ENCODE peak calls at places on chromosomes 16 and 17, in nine cellular contexts. I is Peyer's patch, K is pancreas, T is uterus, B is gastrocnemius medialis, Y is right lobe of liver, O is heart right ventricle, Q is fibroblast of lung, M is kidney. Z is an unnamed sample.

GRCh38 chr17:83100853-83101391 is 21.5 kb downstream of the METRNL start:
- DNase-seq in I (peak; percentile 58), K (peak; percentile 49), T (no peak), B (no peak), Y (no peak), O (no peak), Q (no peak), M (peak; percentile 86), Z (no peak)

GRCh38 chr16:5504028-5504758 is 406.6 kb upstream of the EEF2KMT start:
- DNase-seq in I (no peak), K (no peak), T (no peak), B (no peak), Y (no peak), O (no peak), Q (no peak), M (peak; percentile 80), Z (no peak)

GRCh38 chr16:88322500-88322970 is 60.2 kb upstream of the ZNF469 start:
- DNase-seq in I (no peak), K (no peak), T (no peak), B (no peak), Y (no peak), O (no peak), Q (no peak), M (no peak), Z (no peak)

GRCh38 chr17:40648326-40648968 is 829 bp upstream of the SMARCE1 start:
- DNase-seq in I (no peak), K (peak; percentile 44), T (no peak), B (no peak), Y (no peak), O (peak; percentile 38), Q (peak; percentile 40), M (no peak), Z (peak; percentile 58)

GRCh38 chr17:50096092-50096491 is 941 bp downstream of the PDK2 start:
- DNase-seq in I (peak; percentile 61), K (peak; percentile 62), T (no peak), B (no peak), Y (peak; percentile 54), O (no peak), Q (no peak), M (peak; percentile 75), Z (no peak)

GRCh38 chr16:15610369-15610871 is 32.5 kb downstream of the MARF1 start:
- DNase-seq in I (no peak), K (no peak), T (no peak), B (no peak), Y (no peak), O (no peak), Q (peak; percentile 18), M (no peak), Z (no peak)

GRCh38 chr17:80778716-80779115 is 212.9 kb upstream of the CHMP6 start:
- DNase-seq in I (no peak), K (no peak), T (no peak), B (no peak), Y (no peak), O (no peak), Q (no peak), M (no peak), Z (no peak)

GRCh38 chr17:37833237-37833859 is 88.5 kb upstream of the HNF1B start:
- DNase-seq in I (no peak), K (no peak), T (no peak), B (no peak), Y (no peak), O (no peak), Q (no peak), M (no peak), Z (no peak)

GRCh38 chr17:28272166-28272565 is 46.8 kb upstream of the TMEM97 start:
- DNase-seq in I (no peak), K (no peak), T (no peak), B (no peak), Y (no peak), O (no peak), Q (no peak), M (no peak), Z (no peak)

GRCh38 chr16:14003119-14003570 is 68.0 kb upstream of the MRTFB start:
- DNase-seq in I (no peak), K (no peak), T (peak; percentile 68), B (no peak), Y (no peak), O (peak; percentile 55), Q (peak; percentile 48), M (peak; percentile 92), Z (peak; percentile 68)

GRCh38 chr17:44900894-44901293 is 1.6 kb upstream of the EFTUD2 start:
- DNase-seq in I (no peak), K (no peak), T (no peak), B (no peak), Y (no peak), O (no peak), Q (peak; percentile 90), M (no peak), Z (peak; percentile 72)

GRCh38 chr17:77736721-77737120 is 221.8 kb upstream of the TNRC6C start:
- DNase-seq in I (no peak), K (no peak), T (no peak), B (no peak), Y (no peak), O (no peak), Q (no peak), M (no peak), Z (no peak)

GRCh38 chr16:4663756-4664465 is 29.5 kb upstream of the NUDT16L1 start:
- DNase-seq in I (peak; percentile 55), K (peak; percentile 26), T (no peak), B (peak; percentile 45), Y (peak; percentile 95), O (no peak), Q (no peak), M (no peak), Z (peak; percentile 56)

GRCh38 chr16:69563605-69564580 is 1.9 kb upstream of the NFAT5 start:
- DNase-seq in I (no peak), K (no peak), T (no peak), B (no peak), Y (no peak), O (no peak), Q (peak; percentile 17), M (no peak), Z (no peak)

GRCh38 chr16:10866196-10866976 is 10.6 kb upstream of the CIITA start:
- DNase-seq in I (no peak), K (no peak), T (no peak), B (no peak), Y (peak; percentile 44), O (peak; percentile 64), Q (no peak), M (no peak), Z (peak; percentile 40)

GRCh38 chr16:22624759-22625533 is 114.3 kb downstream of the NPIPB5 start:
- DNase-seq in I (no peak), K (no peak), T (no peak), B (no peak), Y (no peak), O (no peak), Q (no peak), M (peak; percentile 60), Z (no peak)

GRCh38 chr17:76410328-76410965 is 26.0 kb downstream of the SPHK1 start:
- DNase-seq in I (peak; percentile 31), K (no peak), T (no peak), B (no peak), Y (no peak), O (no peak), Q (no peak), M (no peak), Z (no peak)

GRCh38 chr17:75595284-75595918 is 7.8 kb downstream of the MYO15B start:
- DNase-seq in I (no peak), K (no peak), T (no peak), B (no peak), Y (no peak), O (no peak), Q (no peak), M (no peak), Z (no peak)

GRCh38 chr17:49850772-49851386 is 3.0 kb upstream of the TAC4 start:
- DNase-seq in I (no peak), K (no peak), T (no peak), B (no peak), Y (no peak), O (no peak), Q (no peak), M (peak; percentile 83), Z (no peak)

GRCh38 chr17:6853764-6854442 is 22.4 kb upstream of the TEKT1 start:
- DNase-seq in I (no peak), K (no peak), T (no peak), B (no peak), Y (no peak), O (no peak), Q (no peak), M (no peak), Z (peak; percentile 58)
- TF ChIP-seq CTCF in I (no peak), K (no peak), T (no peak), B (no peak), Y (peak; percentile 49), O (no peak), Q (peak; percentile 22), M (no peak), Z (no peak)

GRCh38 chr17:63675607-63676539 is 24.1 kb downstream of the LIMD2 start:
- DNase-seq in I (peak; percentile 76), K (peak; percentile 91), T (peak; percentile 67), B (no peak), Y (peak; percentile 85), O (peak; percentile 64), Q (peak; percentile 90), M (peak; percentile 91), Z (peak; percentile 84)
- H3K4me3 ChIP-seq in I (no peak overlapping the region), K (peak overlapping the region; percentile 4), T (no peak overlapping the region), B (peak overlapping the region; percentile 32), Y (no peak overlapping the region), O (peak overlapping the region; percentile 34), Q (no peak overlapping the region), M (peak overlapping the region; percentile 34), Z (no peak overlapping the region)

GRCh38 chr17:43849116-43849515 is 2.1 kb downstream of the CD300LG start:
- DNase-seq in I (peak; percentile 23), K (no peak), T (no peak), B (no peak), Y (no peak), O (no peak), Q (no peak), M (peak; percentile 57), Z (no peak)

GRCh38 chr17:43852571-43852970 is 5.6 kb downstream of the CD300LG start:
- DNase-seq in I (peak; percentile 36), K (no peak), T (no peak), B (no peak), Y (no peak), O (no peak), Q (no peak), M (peak; percentile 36), Z (no peak)

GRCh38 chr17:43854498-43854897 is 7.5 kb downstream of the CD300LG start:
- DNase-seq in I (no peak), K (no peak), T (no peak), B (no peak), Y (no peak), O (no peak), Q (no peak), M (no peak), Z (no peak)

GRCh38 chr17:43853546-43853945 is 6.6 kb downstream of the CD300LG start:
- DNase-seq in I (no peak), K (no peak), T (no peak), B (no peak), Y (no peak), O (no peak), Q (no peak), M (peak; percentile 39), Z (no peak)

GRCh38 chr17:43851744-43852143 is 4.8 kb downstream of the CD300LG start:
- DNase-seq in I (no peak), K (no peak), T (no peak), B (no peak), Y (no peak), O (no peak), Q (no peak), M (peak; percentile 12), Z (no peak)
- H3K4me1 ChIP-seq in I (no peaks in the 10 kb centered on the region), K (no peaks in the 10 kb centered on the region), T (no peaks in the 10 kb centered on the region), B (peaks cover 3% of the 10 kb centered on the region), Y (no peaks in the 10 kb centered on the region), O (peaks cover 18% of the 10 kb centered on the region), Q (no peaks in the 10 kb centered on the region), M (no peaks in the 10 kb centered on the region), Z (peaks cover 29% of the 10 kb centered on the region)

GRCh38 chr16:85987750-85988078 is 88.8 kb downstream of the IRF8 start:
- DNase-seq in I (no peak), K (no peak), T (no peak), B (no peak), Y (no peak), O (no peak), Q (no peak), M (no peak), Z (no peak)
- TF ChIP-seq CTCF in I (no peak), K (peak; percentile 0), T (no peak), B (no peak), Y (no peak), O (no peak), Q (no peak), M (no peak), Z (no peak)

Z was measured in testis.